ENCODE peak calls at places on chromosomes 4 and X, in six cellular contexts. One of them, this sample, is unnamed.

GRCh38 chr4:1216076-1216614 is 32.8 kb downstream of the CTBP1 start:
- DNase-seq in skeletal muscle cell: no peak
- DNase-seq in SK-MEL-5: no peak
- DNase-seq in endothelial cell: no peak
- DNase-seq in glutamatergic neuron: no peak
- DNase-seq in AG09319: no peak
- DNase-seq in this sample: no peak

GRCh38 chrX:11672213-11672612 is 6.5 kb upstream of the ARHGAP6 start:
- DNase-seq in endothelial cell: no peak
- DNase-seq in SK-MEL-5: no peak
- DNase-seq in skeletal muscle cell: no peak
- DNase-seq in glutamatergic neuron: no peak
- DNase-seq in AG09319: no peak
- DNase-seq in this sample: no peak

GRCh38 chr4:128635141-128635911 is 174.2 kb upstream of the JADE1 start:
- DNase-seq in skeletal muscle cell: no peak
- DNase-seq in AG09319: no peak
- DNase-seq in endothelial cell: no peak
- DNase-seq in SK-MEL-5: peak
- DNase-seq in glutamatergic neuron: no peak
- DNase-seq in this sample: peak

GRCh38 chr4:121375262-121375661 is 5.6 kb downstream of the QRFPR start:
- DNase-seq in AG09319: no peak
- DNase-seq in skeletal muscle cell: no peak
- DNase-seq in SK-MEL-5: no peak
- DNase-seq in glutamatergic neuron: no peak
- DNase-seq in endothelial cell: no peak
- DNase-seq in this sample: no peak

GRCh38 chr4:46258436-46258835 is 131.5 kb downstream of the GABRA2 start:
- DNase-seq in SK-MEL-5: no peak
- DNase-seq in skeletal muscle cell: no peak
- DNase-seq in AG09319: no peak
- DNase-seq in endothelial cell: no peak
- DNase-seq in glutamatergic neuron: no peak
- DNase-seq in this sample: peak

GRCh38 chrX:110280954-110281353 is 36.9 kb downstream of the AMMECR1 start:
- DNase-seq in SK-MEL-5: no peak
- DNase-seq in endothelial cell: no peak
- DNase-seq in AG09319: peak
- DNase-seq in skeletal muscle cell: peak
- DNase-seq in glutamatergic neuron: no peak
- DNase-seq in this sample: no peak

GRCh38 chr4:96354036-96354712 is 514.3 kb downstream of the PDHA2 start:
- DNase-seq in skeletal muscle cell: no peak
- DNase-seq in AG09319: no peak
- DNase-seq in SK-MEL-5: no peak
- DNase-seq in glutamatergic neuron: no peak
- DNase-seq in endothelial cell: no peak
- DNase-seq in this sample: peak

GRCh38 chr4:158845166-158846041 is 76.6 kb downstream of the FNIP2 start:
- DNase-seq in endothelial cell: no peak
- DNase-seq in SK-MEL-5: no peak
- DNase-seq in glutamatergic neuron: no peak
- DNase-seq in AG09319: no peak
- DNase-seq in skeletal muscle cell: no peak
- DNase-seq in this sample: no peak

GRCh38 chrX:9327747-9328145 is 137.1 kb upstream of the TBL1X start:
- DNase-seq in endothelial cell: no peak
- DNase-seq in SK-MEL-5: no peak
- DNase-seq in AG09319: peak
- DNase-seq in skeletal muscle cell: no peak
- DNase-seq in glutamatergic neuron: no peak
- DNase-seq in this sample: no peak

GRCh38 chrX:50375481-50376267 is 95.0 kb downstream of the DGKK start:
- DNase-seq in SK-MEL-5: no peak
- DNase-seq in skeletal muscle cell: no peak
- DNase-seq in glutamatergic neuron: no peak
- DNase-seq in endothelial cell: no peak
- DNase-seq in AG09319: no peak
- DNase-seq in this sample: no peak

GRCh38 chr4:3686746-3687145 is 79.4 kb upstream of the ADRA2C start:
- DNase-seq in endothelial cell: no peak
- DNase-seq in AG09319: no peak
- DNase-seq in skeletal muscle cell: no peak
- DNase-seq in SK-MEL-5: no peak
- DNase-seq in glutamatergic neuron: no peak
- DNase-seq in this sample: no peak

GRCh38 chr4:57148831-57149230 is 38.6 kb upstream of the IGFBP7 start:
- DNase-seq in AG09319: no peak
- DNase-seq in skeletal muscle cell: peak
- DNase-seq in SK-MEL-5: no peak
- DNase-seq in endothelial cell: no peak
- DNase-seq in glutamatergic neuron: no peak
- DNase-seq in this sample: no peak

GRCh38 chr4:104616401-104616820 is 121.7 kb upstream of the CXXC4 start:
- DNase-seq in AG09319: no peak
- DNase-seq in skeletal muscle cell: no peak
- DNase-seq in glutamatergic neuron: no peak
- DNase-seq in endothelial cell: no peak
- DNase-seq in SK-MEL-5: no peak
- DNase-seq in this sample: no peak

GRCh38 chr4:38069271-38069760 is 109.1 kb downstream of the PTTG2 start:
- DNase-seq in glutamatergic neuron: peak
- DNase-seq in SK-MEL-5: peak
- DNase-seq in endothelial cell: peak
- DNase-seq in skeletal muscle cell: no peak
- DNase-seq in AG09319: no peak
- DNase-seq in this sample: no peak

This sample was measured in G401.